ENCODE peak calls at places on chromosomes 4 and X, in four cellular contexts. G is uterus, F is transverse colon, Y is AG09309. C is an unnamed sample.

GRCh38 chr4:118811008-118811764 is 24.7 kb downstream of the SEC24D start:
- DNase-seq in F (no peak), Y (peak), G (peak), C (no peak)

GRCh38 chr4:187059031-187059430 is 335.4 kb upstream of the FAT1 start:
- DNase-seq in G (no peak), F (no peak), Y (no peak), C (no peak)

GRCh38 chr4:108426493-108426892 is 193.9 kb upstream of the RPL34 start:
- DNase-seq in F (no peak), G (no peak), Y (peak), C (no peak)

GRCh38 chrX:129522184-129523059 is 868 bp downstream of the SMARCA1 start:
- DNase-seq in Y (no peak), F (peak), G (peak), C (peak)

GRCh38 chr4:112358415-112358814 is 61.2 kb downstream of the ALPK1 start:
- DNase-seq in Y (no peak), G (no peak), F (no peak), C (no peak)

GRCh38 chr4:39576268-39576667 is 49.0 kb upstream of the UGDH start:
- DNase-seq in G (no peak), Y (no peak), F (no peak), C (no peak)

GRCh38 chr4:48129307-48130014 is 4.6 kb downstream of the TXK start:
- DNase-seq in Y (no peak), G (peak), F (peak), C (no peak)

GRCh38 chr4:74456849-74457395 is 12.0 kb downstream of the AREG start:
- DNase-seq in F (no peak), G (no peak), Y (no peak), C (no peak)

GRCh38 chrX:118726887-118727685 is at the start of gene IL13RA1:
- DNase-seq in Y (no peak), F (peak), G (peak), C (peak)

GRCh38 chr4:40594261-40595178 is 35.1 kb downstream of the RBM47 start:
- DNase-seq in Y (peak), F (no peak), G (no peak), C (no peak)

GRCh38 chrX:40154229-40154852 is 56.6 kb upstream of the BCOR start:
- DNase-seq in Y (no peak), G (peak), F (no peak), C (no peak)

GRCh38 chrX:17944833-17945497 is 83.9 kb upstream of the RAI2 start:
- DNase-seq in Y (no peak), F (no peak), G (no peak), C (peak)

GRCh38 chrX:45515262-45516215 is 314.9 kb upstream of the DIPK2B start:
- DNase-seq in G (peak), Y (peak), F (peak), C (peak)

GRCh38 chr4:84238247-84239090 is 260.6 kb downstream of the NKX6-1 start:
- DNase-seq in F (no peak), G (no peak), Y (peak), C (no peak)

GRCh38 chr4:155805016-155805415 is 46.2 kb downstream of the GUCY1B1 start:
- DNase-seq in F (no peak), G (no peak), Y (no peak), C (no peak)

GRCh38 chr4:140635606-140636005 is 66.8 kb upstream of the UCP1 start:
- DNase-seq in Y (no peak), G (no peak), F (peak), C (peak)

GRCh38 chrX:86047174-86047991 is at the start of gene CHM:
- DNase-seq in Y (peak), G (peak), F (peak), C (peak)

GRCh38 chr4:1604181-1604705 is 79.9 kb downstream of the FAM53A start:
- DNase-seq in G (no peak), F (no peak), Y (no peak), C (peak)

GRCh38 chrX:154097003-154097596 is 417 bp downstream of the MECP2 start:
- DNase-seq in Y (no peak), F (peak), G (peak), C (peak)

GRCh38 chrX:50852524-50852923 is 38.5 kb upstream of the SHROOM4 start:
- DNase-seq in F (no peak), G (no peak), Y (no peak), C (no peak)
- TF ChIP-seq CTCF in F (no peak), G (no peak), Y (no peak), C (no peak)

DNA sequence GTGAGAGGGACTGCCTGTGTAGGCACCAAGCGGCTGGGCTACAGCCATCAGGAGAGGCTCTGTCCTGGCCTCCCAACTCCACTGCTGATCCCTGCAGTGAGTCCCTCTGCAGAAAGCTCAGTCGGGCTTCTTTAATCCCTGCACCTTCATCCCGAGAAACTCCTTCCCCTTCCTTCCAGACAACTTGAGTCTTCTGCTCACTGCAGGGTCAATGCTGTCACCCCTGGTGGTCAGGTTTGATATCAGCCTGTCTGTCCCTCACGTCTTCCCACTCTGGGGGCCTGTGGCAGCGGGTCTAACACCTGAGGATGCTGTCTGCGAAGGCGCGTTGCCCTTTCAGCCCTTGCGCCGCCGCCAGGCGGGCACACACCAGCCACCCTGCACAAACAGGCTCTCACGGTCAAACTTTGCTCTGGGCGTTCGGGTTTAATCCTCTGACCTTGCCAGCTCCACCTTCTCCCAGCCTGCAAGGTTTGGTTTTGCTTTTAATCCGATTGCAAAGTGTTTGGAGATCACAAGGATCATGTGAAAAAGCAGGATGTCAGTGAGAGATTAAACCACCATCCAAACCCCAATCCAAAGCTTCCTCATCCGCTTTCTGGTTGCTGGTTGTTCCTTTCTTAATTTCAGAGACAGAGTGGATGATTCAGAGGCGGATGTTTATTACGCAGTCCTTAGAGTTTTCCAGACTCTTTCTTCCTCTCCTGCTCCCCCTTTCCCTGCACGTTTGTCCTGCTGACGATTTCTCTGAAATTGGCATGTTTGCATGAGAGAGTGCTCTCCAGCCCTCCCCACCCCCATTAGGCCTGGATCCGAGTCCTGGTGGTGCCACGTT is 74.8 kb upstream of the SLC34A2 start:
- DNase-seq in F (no peak), G (no peak), Y (no peak), C (no peak)
- TF ChIP-seq CTCF in F (no peak), G (no peak), Y (no peak), C (no peak)

DNA sequence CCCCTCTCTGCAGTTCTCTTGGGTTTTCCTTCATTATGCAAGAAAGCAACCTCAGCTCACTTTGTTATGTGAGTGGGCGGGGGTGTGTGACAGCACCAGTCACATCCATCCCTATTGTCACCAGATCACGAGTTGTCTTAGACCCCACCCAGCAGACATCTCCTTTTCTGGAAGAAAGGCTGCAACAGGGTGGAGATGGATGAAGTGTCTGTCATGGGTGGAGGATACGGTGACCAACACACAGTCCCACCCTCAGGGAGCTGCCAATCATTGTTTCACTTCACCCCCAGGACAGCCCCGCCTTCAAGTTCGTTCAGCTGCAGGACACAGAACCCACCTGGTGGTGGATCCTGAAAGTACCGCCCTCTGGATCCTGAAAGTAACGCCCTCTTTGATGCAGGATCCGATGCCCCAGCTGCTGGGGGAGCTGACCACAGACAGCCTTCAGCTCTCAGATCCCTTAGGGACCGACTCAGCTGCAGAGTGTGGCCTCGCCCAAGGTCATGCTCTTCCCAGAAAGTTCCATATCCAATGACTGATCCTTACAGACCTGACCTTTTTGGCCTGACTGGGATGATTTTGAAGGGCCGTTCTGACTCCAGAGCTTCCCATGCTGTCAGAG is 79.7 kb downstream of the SMIM20 start:
- DNase-seq in Y (no peak), G (no peak), F (peak), C (peak)
- TF ChIP-seq CTCF in Y (peak), G (no peak), F (peak), C (no peak)

DNA sequence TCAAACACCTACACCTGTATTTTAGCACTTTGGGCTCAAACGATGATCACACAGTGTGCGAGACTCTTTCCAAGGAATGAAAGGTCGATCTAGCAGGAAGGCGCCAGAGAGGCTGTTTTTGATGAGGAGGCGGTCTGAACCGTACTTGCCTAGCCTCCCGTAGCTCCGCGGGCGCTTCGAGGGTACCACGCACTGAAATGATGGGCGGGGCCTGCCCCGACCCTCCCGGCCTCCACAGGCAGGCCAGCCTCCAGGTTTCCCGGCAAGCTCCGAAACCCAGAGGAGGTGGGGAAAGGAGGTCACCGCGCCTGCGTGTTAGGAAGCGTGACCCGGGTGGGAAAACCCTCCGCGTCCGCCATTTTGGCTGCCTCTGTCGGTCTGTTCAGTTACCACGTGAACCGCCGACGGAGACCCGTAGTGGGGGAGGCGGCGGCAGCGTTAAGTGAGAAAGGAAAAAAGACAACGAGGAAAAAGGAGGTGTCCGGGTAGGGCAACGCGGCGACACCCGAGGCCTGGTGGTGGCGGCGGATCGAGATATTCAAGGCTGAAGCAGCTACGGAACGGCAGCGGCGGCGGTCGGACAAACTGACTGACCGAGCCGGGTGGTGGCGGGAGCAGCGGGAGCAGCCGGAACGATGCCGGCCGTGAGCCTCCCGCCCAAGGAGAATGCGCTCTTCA is at the start of gene NAA15:
- DNase-seq in F (peak), Y (peak), G (peak), C (peak)
- TF ChIP-seq CTCF in F (no peak), Y (no peak), G (no peak), C (no peak)

GRCh38 chr4:31807036-31807435 is 1086.9 kb downstream of the PCDH7 start:
- DNase-seq in G (no peak), F (no peak), Y (peak), C (no peak)

DNA sequence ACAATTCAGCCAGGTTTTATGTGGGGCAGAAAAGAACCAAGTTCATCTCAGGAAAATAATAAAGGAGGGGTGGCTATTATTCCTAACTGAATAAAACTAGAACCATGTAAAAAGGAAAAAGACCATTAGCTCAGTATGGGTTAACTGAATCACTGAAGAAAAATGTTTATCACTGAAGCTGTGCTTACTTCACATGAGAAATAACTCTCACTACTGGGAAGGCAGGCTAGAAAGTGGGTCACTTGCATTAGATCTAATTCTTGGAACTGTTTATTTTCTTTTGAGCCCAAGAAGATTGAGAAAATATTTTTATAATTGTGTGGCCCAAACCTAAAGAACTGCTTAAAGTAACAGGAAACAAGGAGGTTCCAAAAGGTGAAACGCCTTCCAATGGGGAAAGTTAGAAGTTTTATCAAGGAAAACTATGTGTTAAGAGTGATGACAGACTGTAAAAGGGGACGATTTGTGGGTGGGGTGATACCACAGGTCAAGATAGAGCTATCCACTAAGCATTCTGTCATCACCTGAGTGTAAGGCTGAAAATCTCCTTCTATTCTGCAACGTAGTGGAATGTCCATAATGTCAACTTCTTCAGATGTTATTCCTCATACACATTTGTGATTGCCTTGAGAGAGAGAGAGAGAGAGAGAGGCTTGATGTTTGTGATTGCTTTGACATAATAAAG is 1083.5 kb downstream of the PCDH7 start:
- DNase-seq in G (no peak), Y (no peak), F (no peak), C (no peak)
- TF ChIP-seq CTCF in G (no peak), Y (no peak), F (no peak), C (no peak)

DNA sequence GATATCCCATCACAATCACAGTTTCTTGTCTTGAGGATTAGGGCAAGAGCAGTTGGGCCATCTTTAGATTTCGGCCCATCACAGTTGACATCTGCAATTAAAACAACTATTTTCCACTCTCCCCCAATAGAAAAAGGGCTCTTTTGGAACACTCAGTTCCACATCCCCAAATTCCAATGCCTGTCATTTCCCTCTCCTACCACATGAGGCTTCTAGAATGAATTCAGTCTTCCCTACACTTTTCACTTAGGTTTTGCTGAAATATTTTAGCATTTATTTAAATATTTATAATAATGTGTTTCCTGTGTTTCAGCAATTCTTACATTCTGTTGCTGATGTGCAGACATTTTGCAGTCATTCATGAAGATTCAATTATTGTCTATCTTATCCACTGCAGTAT is 118.4 kb downstream of the COX18 start:
- DNase-seq in F (no peak), Y (no peak), G (no peak), C (no peak)
- TF ChIP-seq CTCF in F (no peak), Y (peak), G (no peak), C (no peak)

DNA sequence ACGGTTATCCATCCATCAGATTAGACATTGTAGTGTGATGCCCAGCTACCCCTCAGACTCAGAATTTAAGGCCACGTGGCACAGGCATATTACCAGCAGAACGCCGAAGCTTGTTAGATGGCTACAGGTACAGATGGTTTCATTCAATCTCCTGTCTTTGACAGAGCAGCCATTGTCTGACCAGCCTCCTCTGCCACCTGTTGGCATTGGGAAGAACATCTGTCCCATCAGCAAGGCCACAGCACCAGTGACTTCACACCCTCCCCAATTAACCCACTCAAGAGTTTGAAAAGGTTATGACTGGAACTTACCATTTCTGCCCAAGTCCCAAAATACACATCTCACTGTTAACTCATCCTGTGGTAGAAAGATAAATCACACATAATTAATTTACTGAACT is 22.0 kb upstream of the PHKA2 start:
- DNase-seq in Y (no peak), G (no peak), F (no peak), C (peak)
- TF ChIP-seq CTCF in Y (no peak), G (no peak), F (no peak), C (no peak)

DNA sequence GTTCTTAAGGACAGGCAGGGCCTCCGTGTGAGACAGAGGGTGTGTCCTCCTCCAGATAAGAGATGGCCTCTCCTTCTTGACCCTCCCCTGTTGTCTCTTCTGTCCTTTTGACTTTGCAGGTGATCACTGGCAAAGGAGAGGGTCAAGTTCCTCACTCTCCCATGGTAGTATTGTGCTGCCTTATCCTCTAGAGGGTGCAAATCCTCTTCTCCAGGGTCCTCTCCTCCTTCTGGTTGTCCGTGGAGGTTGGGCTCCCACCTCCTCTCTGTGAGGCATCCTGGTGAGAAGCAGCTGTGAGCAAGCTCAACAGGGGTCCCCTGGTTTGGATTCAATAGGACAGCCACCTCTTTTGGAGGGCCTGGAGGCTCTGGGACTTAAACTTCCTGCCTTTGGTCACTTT is 44.8 kb downstream of the ZNF182 start:
- DNase-seq in Y (no peak), F (no peak), G (no peak), C (no peak)
- TF ChIP-seq CTCF in Y (peak), F (no peak), G (no peak), C (no peak)

GRCh38 chrX:51614353-51614752 is 4.4 kb downstream of the CENPVL3 start:
- DNase-seq in F (no peak), Y (peak), G (no peak), C (no peak)
- TF ChIP-seq CTCF in F (peak), Y (peak), G (no peak), C (peak)

GRCh38 chr4:23165669-23166068 is 472.9 kb downstream of the GBA3 start:
- DNase-seq in F (no peak), Y (no peak), G (no peak), C (no peak)

GRCh38 chr4:23161787-23162186 is 469.1 kb downstream of the GBA3 start:
- DNase-seq in G (no peak), F (no peak), Y (no peak), C (no peak)

GRCh38 chr4:23163649-23164436 is 471.1 kb downstream of the GBA3 start:
- DNase-seq in F (no peak), G (no peak), Y (no peak), C (peak)

GRCh38 chr4:23166919-23167318 is 474.2 kb downstream of the GBA3 start:
- DNase-seq in G (no peak), Y (no peak), F (no peak), C (no peak)

GRCh38 chr4:23162275-23162674 is 469.5 kb downstream of the GBA3 start:
- DNase-seq in G (no peak), Y (no peak), F (no peak), C (no peak)
- TF ChIP-seq CTCF in G (no peak), Y (no peak), F (no peak), C (no peak)

C was measured in Calu3.